ENCODE peak calls at places on chromosomes 4 and X, in four cellular contexts. One of them, this sample, is unnamed.

GRCh38 chr4:124783847-124784246 is 71.3 kb upstream of the ANKRD50 start:
- DNase-seq in heart left ventricle: no peak
- DNase-seq in breast epithelium: no peak
- DNase-seq in adrenal gland: no peak
- DNase-seq in this sample: no peak

GRCh38 chr4:150126880-150127236 is 48.6 kb downstream of the DCLK2 start:
- DNase-seq in heart left ventricle: no peak
- DNase-seq in breast epithelium: no peak
- DNase-seq in adrenal gland: no peak
- DNase-seq in this sample: no peak

GRCh38 chr4:143667461-143667860 is 33.0 kb downstream of the FREM3 start:
- DNase-seq in heart left ventricle: peak; percentile 66
- DNase-seq in breast epithelium: peak; percentile 44
- DNase-seq in adrenal gland: peak; percentile 54
- DNase-seq in this sample: no peak

GRCh38 chr4:25908491-25908901 is 5.5 kb upstream of the SMIM20 start:
- DNase-seq in heart left ventricle: no peak
- DNase-seq in breast epithelium: no peak
- DNase-seq in adrenal gland: peak; percentile 34
- DNase-seq in this sample: no peak

GRCh38 chrX:151896734-151897474 is 15.8 kb upstream of the MAGEA4 start:
- DNase-seq in heart left ventricle: no peak
- DNase-seq in breast epithelium: no peak
- DNase-seq in adrenal gland: no peak
- DNase-seq in this sample: no peak

GRCh38 chr4:185110375-185110823 is 32.7 kb upstream of the SLC25A4 start:
- DNase-seq in heart left ventricle: no peak
- DNase-seq in breast epithelium: no peak
- DNase-seq in adrenal gland: no peak
- DNase-seq in this sample: no peak

GRCh38 chr4:39045791-39046221 is 13.6 kb upstream of the TMEM156 start:
- DNase-seq in heart left ventricle: no peak
- DNase-seq in breast epithelium: no peak
- DNase-seq in adrenal gland: peak; percentile 26
- DNase-seq in this sample: no peak

GRCh38 chr4:183158062-183158461 is 59.0 kb downstream of the WWC2 start:
- DNase-seq in heart left ventricle: no peak
- DNase-seq in breast epithelium: no peak
- DNase-seq in adrenal gland: no peak
- DNase-seq in this sample: no peak

GRCh38 chrX:47063179-47063578 is 15.1 kb upstream of the RGN start:
- DNase-seq in heart left ventricle: no peak
- DNase-seq in breast epithelium: no peak
- DNase-seq in adrenal gland: no peak
- DNase-seq in this sample: no peak

GRCh38 chrX:109842611-109843010 is 109.6 kb upstream of the ACSL4 start:
- DNase-seq in heart left ventricle: no peak
- DNase-seq in breast epithelium: no peak
- DNase-seq in adrenal gland: no peak
- DNase-seq in this sample: no peak

GRCh38 chrX:39253551-39253950 is 452.3 kb downstream of the MID1IP1 start:
- DNase-seq in heart left ventricle: no peak
- DNase-seq in breast epithelium: no peak
- DNase-seq in adrenal gland: no peak
- DNase-seq in this sample: no peak

GRCh38 chr4:145735330-145735638 is 55.3 kb downstream of the C4orf51 start:
- DNase-seq in heart left ventricle: no peak
- DNase-seq in breast epithelium: peak; percentile 76
- DNase-seq in adrenal gland: no peak
- DNase-seq in this sample: no peak

GRCh38 chr4:113116414-113117345 is 67.2 kb downstream of the ANK2 start:
- DNase-seq in heart left ventricle: no peak
- DNase-seq in breast epithelium: no peak
- DNase-seq in adrenal gland: no peak
- DNase-seq in this sample: no peak

GRCh38 chr4:76948441-76949292 is 885 bp upstream of the SEPTIN11 start:
- DNase-seq in heart left ventricle: peak; percentile 75
- DNase-seq in breast epithelium: peak; percentile 55
- DNase-seq in adrenal gland: peak; percentile 78
- DNase-seq in this sample: peak; percentile 82
- TF ChIP-seq POLR2A in heart left ventricle: no peak
- TF ChIP-seq POLR2A in breast epithelium: no peak
- TF ChIP-seq POLR2A in adrenal gland: no peak
- TF ChIP-seq POLR2A in this sample: peak; percentile 13

GRCh38 chrX:54492340-54492739 is 3.7 kb downstream of the FGD1 start:
- DNase-seq in heart left ventricle: no peak
- DNase-seq in breast epithelium: no peak
- DNase-seq in adrenal gland: peak; percentile 80
- DNase-seq in this sample: no peak
- H3K4me3 ChIP-seq in heart left ventricle: no peak overlapping the region
- H3K4me3 ChIP-seq in breast epithelium: no peak overlapping the region
- H3K4me3 ChIP-seq in adrenal gland: no peak overlapping the region
- H3K4me3 ChIP-seq in this sample: no peak overlapping the region

GRCh38 chr4:188942606-188943005 is 803.4 kb downstream of the TRIML1 start:
- DNase-seq in heart left ventricle: no peak
- DNase-seq in breast epithelium: no peak
- DNase-seq in adrenal gland: no peak
- DNase-seq in this sample: no peak
- H3K27ac ChIP-seq in heart left ventricle: no peak overlapping the region
- H3K27ac ChIP-seq in breast epithelium: no peak overlapping the region
- H3K27ac ChIP-seq in adrenal gland: no peak overlapping the region
- H3K27ac ChIP-seq in this sample: no peak overlapping the region

GRCh38 chr4:55256787-55257186 is 89.3 kb upstream of the SRD5A3 start:
- DNase-seq in heart left ventricle: no peak
- DNase-seq in breast epithelium: no peak
- DNase-seq in adrenal gland: no peak
- DNase-seq in this sample: no peak

GRCh38 chr4:55255171-55255570 is 90.9 kb upstream of the SRD5A3 start:
- DNase-seq in heart left ventricle: no peak
- DNase-seq in breast epithelium: no peak
- DNase-seq in adrenal gland: no peak
- DNase-seq in this sample: no peak

GRCh38 chr4:55253911-55254593 is 92.0 kb upstream of the SRD5A3 start:
- DNase-seq in heart left ventricle: no peak
- DNase-seq in breast epithelium: no peak
- DNase-seq in adrenal gland: no peak
- DNase-seq in this sample: no peak

GRCh38 chr4:55258152-55258863 is 87.7 kb upstream of the SRD5A3 start:
- DNase-seq in heart left ventricle: no peak
- DNase-seq in breast epithelium: no peak
- DNase-seq in adrenal gland: no peak
- DNase-seq in this sample: no peak
- TF ChIP-seq POLR2A in heart left ventricle: no peak
- TF ChIP-seq POLR2A in breast epithelium: no peak
- TF ChIP-seq POLR2A in adrenal gland: no peak
- TF ChIP-seq POLR2A in this sample: no peak

GRCh38 chr4:87073570-87074470 is 139.0 kb downstream of the AFF1 start:
- DNase-seq in heart left ventricle: no peak
- DNase-seq in breast epithelium: no peak
- DNase-seq in adrenal gland: peak; percentile 34
- DNase-seq in this sample: no peak
- H3K4me3 ChIP-seq in heart left ventricle: peak overlapping the region; percentile 24
- H3K4me3 ChIP-seq in breast epithelium: no peak overlapping the region
- H3K4me3 ChIP-seq in adrenal gland: no peak overlapping the region
- H3K4me3 ChIP-seq in this sample: no peak overlapping the region

GRCh38 chr4:166737430-166737829 is 496.9 kb downstream of the SPOCK3 start:
- DNase-seq in heart left ventricle: no peak
- DNase-seq in breast epithelium: no peak
- DNase-seq in adrenal gland: no peak
- DNase-seq in this sample: no peak

GRCh38 chr4:166735553-166735952 is 498.7 kb downstream of the SPOCK3 start:
- DNase-seq in heart left ventricle: no peak
- DNase-seq in breast epithelium: no peak
- DNase-seq in adrenal gland: no peak
- DNase-seq in this sample: no peak

GRCh38 chr4:166734797-166735196 is 499.5 kb downstream of the SPOCK3 start:
- DNase-seq in heart left ventricle: no peak
- DNase-seq in breast epithelium: no peak
- DNase-seq in adrenal gland: no peak
- DNase-seq in this sample: no peak

DNA sequence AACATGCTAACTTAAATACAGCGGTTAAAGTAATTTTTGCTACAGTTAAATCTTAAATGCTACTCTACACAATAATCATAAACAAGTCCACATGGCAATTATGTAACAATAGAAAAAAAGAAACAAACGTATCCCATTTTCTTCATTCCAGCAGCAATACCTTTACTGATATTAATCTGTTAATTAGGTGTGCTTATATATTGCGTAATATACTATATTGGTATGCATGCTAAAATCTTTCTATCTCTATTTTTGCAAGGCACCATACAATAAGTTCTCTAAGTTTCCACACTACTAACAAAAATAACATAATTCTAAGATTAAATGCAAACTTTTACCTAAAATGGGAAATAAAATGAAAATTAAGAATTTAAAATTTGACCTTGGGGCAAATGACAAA is 500.6 kb downstream of the SPOCK3 start:
- DNase-seq in heart left ventricle: no peak
- DNase-seq in breast epithelium: no peak
- DNase-seq in adrenal gland: no peak
- DNase-seq in this sample: no peak
- H3K27ac ChIP-seq in heart left ventricle: no peak overlapping the region
- H3K27ac ChIP-seq in breast epithelium: no peak overlapping the region
- H3K27ac ChIP-seq in adrenal gland: no peak overlapping the region
- H3K27ac ChIP-seq in this sample: no peak overlapping the region

This sample was measured in Peyer's patch.